ENCODE peak calls at places on chromosomes 11 and 22, in four cellular contexts. One of them, this sample, is unnamed.

GRCh38 chr11:61007971-61008896 is 36.8 kb downstream of the CD6 start:
- DNase-seq in transverse colon: no peak
- DNase-seq in stomach: no peak
- DNase-seq in tibial nerve: no peak
- DNase-seq in this sample: no peak

GRCh38 chr11:43691332-43691731 is 10.8 kb downstream of the HSD17B12 start:
- DNase-seq in transverse colon: no peak
- DNase-seq in stomach: no peak
- DNase-seq in tibial nerve: no peak
- DNase-seq in this sample: no peak

GRCh38 chr11:119722281-119722794 is 6.7 kb downstream of the NECTIN1 start:
- DNase-seq in stomach: peak
- DNase-seq in transverse colon: peak
- DNase-seq in tibial nerve: no peak
- DNase-seq in this sample: no peak

GRCh38 chr11:90558328-90558865 is 335.5 kb upstream of the CHORDC1 start:
- DNase-seq in stomach: no peak
- DNase-seq in transverse colon: no peak
- DNase-seq in tibial nerve: no peak
- DNase-seq in this sample: no peak

GRCh38 chr11:110087820-110088534 is 5.2 kb upstream of the ZC3H12C start:
- DNase-seq in tibial nerve: no peak
- DNase-seq in transverse colon: no peak
- DNase-seq in stomach: no peak
- DNase-seq in this sample: no peak

GRCh38 chr22:25899566-25899965 is 157.6 kb downstream of the MYO18B start:
- DNase-seq in tibial nerve: no peak
- DNase-seq in stomach: no peak
- DNase-seq in transverse colon: no peak
- DNase-seq in this sample: no peak

GRCh38 chr22:23815781-23816551 is 22.8 kb downstream of the DERL3 start:
- DNase-seq in tibial nerve: no peak
- DNase-seq in transverse colon: no peak
- DNase-seq in stomach: no peak
- DNase-seq in this sample: no peak

GRCh38 chr11:116579857-116580727 is 192.7 kb downstream of the BUD13 start:
- DNase-seq in transverse colon: no peak
- DNase-seq in stomach: no peak
- DNase-seq in tibial nerve: no peak
- DNase-seq in this sample: no peak

GRCh38 chr11:78916759-78917158 is 342.1 kb upstream of the NARS2 start:
- DNase-seq in tibial nerve: no peak
- DNase-seq in stomach: no peak
- DNase-seq in transverse colon: no peak
- DNase-seq in this sample: no peak

GRCh38 chr22:30459206-30460052 is 12.4 kb downstream of the SEC14L3 start:
- DNase-seq in stomach: no peak
- DNase-seq in transverse colon: no peak
- DNase-seq in tibial nerve: no peak
- DNase-seq in this sample: no peak

GRCh38 chr22:20607157-20607907 is 99.9 kb downstream of the MED15 start:
- DNase-seq in stomach: no peak
- DNase-seq in tibial nerve: no peak
- DNase-seq in transverse colon: no peak
- DNase-seq in this sample: no peak

GRCh38 chr22:24503137-24503850 is 8.2 kb downstream of the UPB1 start:
- DNase-seq in transverse colon: peak
- DNase-seq in stomach: peak
- DNase-seq in tibial nerve: no peak
- DNase-seq in this sample: peak

GRCh38 chr22:35839811-35840739 is 122.4 kb downstream of the APOL5 start:
- DNase-seq in transverse colon: peak
- DNase-seq in stomach: peak
- DNase-seq in tibial nerve: peak
- DNase-seq in this sample: peak

GRCh38 chr22:25564320-25564978 is at the start of gene GRK3:
- DNase-seq in stomach: peak
- DNase-seq in tibial nerve: peak
- DNase-seq in transverse colon: peak
- DNase-seq in this sample: peak

GRCh38 chr11:57568330-57568766 is 876 bp upstream of the UBE2L6 start:
- DNase-seq in stomach: no peak
- DNase-seq in transverse colon: no peak
- DNase-seq in tibial nerve: no peak
- DNase-seq in this sample: peak

GRCh38 chr11:100816823-100817222 is 129.7 kb downstream of the ARHGAP42 start:
- DNase-seq in tibial nerve: no peak
- DNase-seq in stomach: no peak
- DNase-seq in transverse colon: no peak
- DNase-seq in this sample: no peak

GRCh38 chr11:125429174-125429707 is 66.8 kb downstream of the FEZ1 start:
- DNase-seq in tibial nerve: no peak
- DNase-seq in transverse colon: peak
- DNase-seq in stomach: peak
- DNase-seq in this sample: peak

GRCh38 chr11:112516261-112516660 is 255.6 kb upstream of the PLET1 start:
- DNase-seq in stomach: no peak
- DNase-seq in transverse colon: no peak
- DNase-seq in tibial nerve: no peak
- DNase-seq in this sample: no peak

GRCh38 chr11:112520293-112520692 is 259.6 kb upstream of the PLET1 start:
- DNase-seq in transverse colon: no peak
- DNase-seq in stomach: no peak
- DNase-seq in tibial nerve: no peak
- DNase-seq in this sample: no peak

GRCh38 chr11:112516771-112517170 is 256.1 kb upstream of the PLET1 start:
- DNase-seq in stomach: no peak
- DNase-seq in transverse colon: no peak
- DNase-seq in tibial nerve: no peak
- DNase-seq in this sample: no peak

GRCh38 chr11:112519749-112520148 is 259.1 kb upstream of the PLET1 start:
- DNase-seq in tibial nerve: no peak
- DNase-seq in stomach: no peak
- DNase-seq in transverse colon: no peak
- DNase-seq in this sample: no peak

GRCh38 chr11:112518371-112518770 is 257.7 kb upstream of the PLET1 start:
- DNase-seq in stomach: no peak
- DNase-seq in transverse colon: no peak
- DNase-seq in tibial nerve: no peak
- DNase-seq in this sample: no peak
- TF ChIP-seq EP300 in stomach: no peak
- TF ChIP-seq EP300 in transverse colon: no peak
- TF ChIP-seq EP300 in tibial nerve: no peak
- TF ChIP-seq EP300 in this sample: no peak

GRCh38 chr11:1300121-1300520 is 9.3 kb downstream of the TOLLIP start:
- DNase-seq in transverse colon: no peak
- DNase-seq in stomach: no peak
- DNase-seq in tibial nerve: no peak
- DNase-seq in this sample: peak

GRCh38 chr11:1299621-1300020 is 9.8 kb downstream of the TOLLIP start:
- DNase-seq in tibial nerve: no peak
- DNase-seq in stomach: peak
- DNase-seq in transverse colon: no peak
- DNase-seq in this sample: peak

GRCh38 chr11:1297576-1298473 is 11.6 kb downstream of the TOLLIP start:
- DNase-seq in stomach: peak
- DNase-seq in transverse colon: peak
- DNase-seq in tibial nerve: no peak
- DNase-seq in this sample: peak

GRCh38 chr11:1300569-1301187 is 8.8 kb downstream of the TOLLIP start:
- DNase-seq in transverse colon: no peak
- DNase-seq in stomach: peak
- DNase-seq in tibial nerve: no peak
- DNase-seq in this sample: peak

GRCh38 chr11:1298695-1299492 is 10.5 kb downstream of the TOLLIP start:
- DNase-seq in tibial nerve: peak
- DNase-seq in stomach: peak
- DNase-seq in transverse colon: peak
- DNase-seq in this sample: peak
- TF ChIP-seq POLR2A in tibial nerve: no peak
- TF ChIP-seq POLR2A in stomach: no peak
- TF ChIP-seq POLR2A in transverse colon: no peak
- TF ChIP-seq POLR2A in this sample: no peak

GRCh38 chr22:27554106-27554814 is 247.3 kb downstream of the MN1 start:
- DNase-seq in tibial nerve: no peak
- DNase-seq in stomach: peak
- DNase-seq in transverse colon: peak
- DNase-seq in this sample: peak

GRCh38 chr22:27556371-27556770 is 245.2 kb downstream of the MN1 start:
- DNase-seq in transverse colon: no peak
- DNase-seq in stomach: no peak
- DNase-seq in tibial nerve: no peak
- DNase-seq in this sample: no peak

GRCh38 chr22:27557554-27558060 is 243.9 kb downstream of the MN1 start:
- DNase-seq in stomach: no peak
- DNase-seq in transverse colon: no peak
- DNase-seq in tibial nerve: no peak
- DNase-seq in this sample: no peak

GRCh38 chr22:27552863-27553262 is 248.7 kb downstream of the MN1 start:
- DNase-seq in transverse colon: no peak
- DNase-seq in tibial nerve: no peak
- DNase-seq in stomach: no peak
- DNase-seq in this sample: no peak

GRCh38 chr22:27554841-27555456 is 246.6 kb downstream of the MN1 start:
- DNase-seq in tibial nerve: no peak
- DNase-seq in stomach: no peak
- DNase-seq in transverse colon: no peak
- DNase-seq in this sample: no peak
- TF ChIP-seq EP300 in tibial nerve: no peak
- TF ChIP-seq EP300 in stomach: no peak
- TF ChIP-seq EP300 in transverse colon: no peak
- TF ChIP-seq EP300 in this sample: no peak

GRCh38 chr11:121500275-121500674 is 47.5 kb upstream of the SORL1-AS1 start:
- DNase-seq in tibial nerve: no peak
- DNase-seq in stomach: no peak
- DNase-seq in transverse colon: no peak
- DNase-seq in this sample: no peak

GRCh38 chr11:121497176-121497995 is 44.6 kb upstream of the SORL1-AS1 start:
- DNase-seq in transverse colon: peak
- DNase-seq in stomach: no peak
- DNase-seq in tibial nerve: no peak
- DNase-seq in this sample: no peak

GRCh38 chr11:121500717-121501116 is 48.0 kb upstream of the SORL1-AS1 start:
- DNase-seq in transverse colon: no peak
- DNase-seq in stomach: no peak
- DNase-seq in tibial nerve: no peak
- DNase-seq in this sample: no peak

GRCh38 chr11:121503056-121503455 is 50.3 kb upstream of the SORL1-AS1 start:
- DNase-seq in tibial nerve: no peak
- DNase-seq in transverse colon: no peak
- DNase-seq in stomach: no peak
- DNase-seq in this sample: no peak

DNA sequence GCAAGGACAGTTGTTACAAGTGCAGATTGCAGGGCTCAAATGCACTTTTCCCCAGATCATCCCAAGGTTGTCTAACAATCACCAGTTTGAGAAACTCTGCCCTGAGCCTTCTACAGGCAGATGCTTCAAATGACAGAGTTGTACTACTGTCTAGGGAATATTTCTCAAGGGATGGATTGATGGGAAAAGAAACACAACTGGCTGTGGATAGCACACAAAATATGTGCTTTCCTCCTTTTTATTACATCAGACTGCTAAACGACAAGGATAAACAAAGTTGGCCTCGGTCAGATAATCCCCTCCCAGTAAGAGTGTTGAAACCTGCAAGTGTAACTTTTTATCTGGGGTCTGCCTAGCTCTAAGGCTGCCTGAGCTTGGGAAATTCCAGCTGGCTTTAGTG is 46.6 kb upstream of the SORL1-AS1 start:
- DNase-seq in tibial nerve: no peak
- DNase-seq in transverse colon: no peak
- DNase-seq in stomach: no peak
- DNase-seq in this sample: no peak
- TF ChIP-seq POLR2A in tibial nerve: no peak
- TF ChIP-seq POLR2A in transverse colon: no peak
- TF ChIP-seq POLR2A in stomach: no peak
- TF ChIP-seq POLR2A in this sample: no peak

DNA sequence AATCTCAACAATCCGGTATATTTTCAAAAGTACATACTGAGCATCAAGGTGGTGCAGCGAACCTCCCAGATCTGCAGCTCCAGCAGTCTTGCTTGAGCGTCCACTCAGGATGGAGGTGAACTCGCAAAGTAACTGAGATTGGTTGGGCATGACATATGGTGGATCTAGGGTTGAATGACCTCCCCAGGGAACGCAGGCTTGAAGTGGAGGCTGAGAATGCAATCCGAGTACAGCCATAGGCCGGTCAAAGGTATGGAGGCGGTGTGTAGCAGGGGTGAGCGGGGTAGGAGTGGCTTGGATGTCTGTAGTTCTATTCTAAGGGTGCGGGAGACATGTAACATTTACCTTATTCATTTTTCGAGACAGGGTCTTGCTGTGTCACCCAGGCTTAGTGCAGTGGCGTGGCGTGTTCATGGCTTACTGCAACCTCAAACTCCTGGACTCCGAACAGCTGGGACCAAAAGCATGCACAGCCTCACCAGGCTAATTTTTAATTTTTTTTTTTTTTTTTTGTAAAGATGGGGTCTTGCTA is 631 bp upstream of the C22orf39 start:
- DNase-seq in tibial nerve: no peak
- DNase-seq in stomach: peak
- DNase-seq in transverse colon: peak
- DNase-seq in this sample: no peak
- TF ChIP-seq EP300 in tibial nerve: no peak
- TF ChIP-seq EP300 in stomach: no peak
- TF ChIP-seq EP300 in transverse colon: no peak
- TF ChIP-seq EP300 in this sample: no peak

This sample was measured in ovary.